ENCODE peak calls at places on chromosomes 12 and 14, in seven cellular contexts. D is nephron progenitor cell; T is activated naive CD4-positive, alpha-beta T cell treated with anti-CD3 and anti-CD28 coated beads, Interleukin-2, amount 50 U/mL, for 72 hours; G is stomach; U is uterus; A is central memory CD4-positive, alpha-beta T cell; S is naive thymus-derived CD8-positive, alpha-beta T cell. W is an unnamed sample.
A peak's percentile ranks its signal among the peaks of the same experiment; 100 is the strongest.

GRCh38 chr12:388547-389137 is 478 bp downstream of the KDM5A start:
- DNase-seq in D (peak; percentile 50), T (no peak), G (no peak), U (no peak), A (peak; percentile 59), S (peak; percentile 80), W (no peak)

GRCh38 chr12:84632556-84632955 is 280.0 kb downstream of the SLC6A15 start:
- DNase-seq in D (no peak), T (no peak), G (no peak), U (no peak), A (no peak), S (no peak), W (no peak)

GRCh38 chr12:65123435-65124063 is 2.4 kb upstream of the WIF1 start:
- DNase-seq in D (peak; percentile 27), T (no peak), G (no peak), U (no peak), A (no peak), S (no peak), W (no peak)

GRCh38 chr12:103780093-103780440 is 61.0 kb downstream of the NT5DC3 start:
- DNase-seq in D (no peak), T (no peak), G (no peak), U (no peak), A (no peak), S (no peak), W (peak; percentile 14)

GRCh38 chr14:54087376-54087775 is 130.8 kb upstream of the BMP4 start:
- DNase-seq in D (no peak), T (no peak), G (no peak), U (no peak), A (no peak), S (no peak), W (no peak)

GRCh38 chr12:120846721-120847120 is 57.4 kb downstream of the SPPL3 start:
- DNase-seq in D (no peak), T (no peak), G (no peak), U (no peak), A (no peak), S (no peak), W (no peak)

GRCh38 chr14:61812347-61813100 is 50.3 kb downstream of the SNAPC1 start:
- DNase-seq in D (peak; percentile 67), T (no peak), G (no peak), U (no peak), A (no peak), S (no peak), W (peak; percentile 35)

GRCh38 chr12:131444220-131445164 is 266.4 kb upstream of the SFSWAP start:
- DNase-seq in D (no peak), T (no peak), G (peak; percentile 22), U (no peak), A (no peak), S (no peak), W (no peak)

GRCh38 chr12:2057793-2058408 is 5.1 kb downstream of the CACNA1C start:
- DNase-seq in D (no peak), T (no peak), G (no peak), U (no peak), A (no peak), S (no peak), W (no peak)

GRCh38 chr14:73753043-73753886 is 39.1 kb upstream of the PNMA1 start:
- DNase-seq in D (no peak), T (no peak), G (peak; percentile 76), U (no peak), A (peak; percentile 63), S (peak; percentile 74), W (no peak)

GRCh38 chr12:753401-754237 is 1.2 kb downstream of the WNK1 start:
- DNase-seq in D (peak; percentile 59), T (peak; percentile 64), G (peak; percentile 51), U (peak; percentile 35), A (peak; percentile 41), S (peak; percentile 73), W (peak; percentile 72)

GRCh38 chr12:79818856-79819255 is 116.0 kb downstream of the PPP1R12A start:
- DNase-seq in D (no peak), T (no peak), G (no peak), U (no peak), A (no peak), S (no peak), W (no peak)

GRCh38 chr12:11812558-11813421 is 163.3 kb downstream of the ETV6 start:
- DNase-seq in D (peak; percentile 44), T (no peak), G (no peak), U (no peak), A (no peak), S (no peak), W (no peak)

GRCh38 chr12:8508912-8509841 is 4.1 kb upstream of the CLEC4D start:
- DNase-seq in D (no peak), T (no peak), G (no peak), U (no peak), A (no peak), S (no peak), W (no peak)

GRCh38 chr14:88229428-88229827 is 93.6 kb downstream of the KCNK10 start:
- DNase-seq in D (no peak), T (no peak), G (no peak), U (no peak), A (no peak), S (no peak), W (no peak)

GRCh38 chr14:61103541-61104339 is 122.7 kb downstream of the SLC38A6 start:
- DNase-seq in D (peak; percentile 14), T (no peak), G (no peak), U (peak; percentile 60), A (no peak), S (no peak), W (no peak)

GRCh38 chr14:35393826-35394225 is 10.7 kb downstream of the NFKBIA start:
- DNase-seq in D (no peak), T (no peak), G (no peak), U (no peak), A (no peak), S (no peak), W (no peak)